ENCODE peak calls at places on chromosome 2, in eight cellular contexts. E, A, N, O, X, K, L and U are unnamed samples.

GRCh38 chr2:71715951-71716696 is 262.8 kb downstream of the DYSF start:
- DNase-seq in O (peak; percentile 59), E (no peak), A (no peak), K (no peak), N (no peak), L (no peak), X (no peak), U (no peak)

GRCh38 chr2:172804423-172804822 is 68.8 kb downstream of the RAPGEF4 start:
- DNase-seq in K (no peak), E (no peak), X (no peak), A (no peak), L (no peak), N (no peak), O (no peak), U (no peak)

GRCh38 chr2:239956818-239957261 is 68.3 kb downstream of the NDUFA10 start:
- DNase-seq in E (peak; percentile 18), X (no peak), K (no peak), N (no peak), O (no peak), L (no peak), A (no peak), U (no peak)

GRCh38 chr2:263774-264492 is at the start of gene SH3YL1:
- DNase-seq in X (peak; percentile 36), O (peak; percentile 90), L (peak; percentile 61), K (peak; percentile 35), A (no peak), N (peak; percentile 23), E (peak; percentile 78), U (peak; percentile 61)

GRCh38 chr2:236627846-236628245 is 58.2 kb downstream of the ACKR3 start:
- DNase-seq in O (peak; percentile 72), A (no peak), L (no peak), E (no peak), X (no peak), K (no peak), N (no peak), U (no peak)

GRCh38 chr2:145484443-145485086 is 964.6 kb upstream of the ZEB2 start:
- DNase-seq in E (no peak), L (peak; percentile 72), O (no peak), N (no peak), X (no peak), K (peak; percentile 10), A (no peak), U (no peak)

GRCh38 chr2:211114826-211115450 is 558.5 kb downstream of the CPS1 start:
- DNase-seq in E (no peak), K (no peak), X (no peak), O (no peak), A (no peak), L (no peak), N (no peak), U (no peak)

GRCh38 chr2:105291981-105292380 is 37.6 kb downstream of the TGFBRAP1 start:
- DNase-seq in O (no peak), A (no peak), X (no peak), L (no peak), N (no peak), E (no peak), K (no peak), U (no peak)

GRCh38 chr2:102186676-102187190 is at the start of gene IL1RL2:
- DNase-seq in O (peak; percentile 88), E (peak; percentile 61), K (no peak), N (no peak), L (no peak), A (no peak), X (peak; percentile 29), U (no peak)

GRCh38 chr2:218727502-218728165 is 17.0 kb downstream of the TTLL4 start:
- DNase-seq in K (no peak), X (no peak), O (no peak), N (no peak), L (peak; percentile 40), A (no peak), E (no peak), U (no peak)

GRCh38 chr2:235968616-235969324 is 199.4 kb downstream of the GBX2 start:
- DNase-seq in X (no peak), A (no peak), E (no peak), O (peak; percentile 83), K (no peak), N (no peak), L (no peak), U (no peak)

GRCh38 chr2:125167820-125168219 is 1142.7 kb downstream of the CNTNAP5 start:
- DNase-seq in L (peak; percentile 82), X (no peak), K (no peak), A (no peak), O (no peak), E (no peak), N (no peak), U (no peak)

GRCh38 chr2:112577756-112578155 is 6.7 kb upstream of the CHCHD5 start:
- DNase-seq in A (no peak), E (no peak), K (peak; percentile 21), X (no peak), N (no peak), O (no peak), L (no peak), U (no peak)

GRCh38 chr2:128364441-128364911 is 45.8 kb upstream of the HS6ST1 start:
- DNase-seq in O (no peak), N (no peak), X (no peak), A (no peak), K (no peak), E (no peak), L (no peak), U (no peak)